ENCODE peak calls at places on chromosomes 11 and 22, in eight cellular contexts. M, G, Q, I, X, E, O and A are unnamed samples.

GRCh38 chr11:69647761-69648497 is 7.0 kb downstream of the CCND1 start:
- DNase-seq in E (no peak), Q (no peak), O (no peak), X (peak; percentile 60), I (no peak), G (no peak), M (peak; percentile 81), A (no peak)

GRCh38 chr11:118522571-118523072 is 4.7 kb upstream of the TTC36 start:
- DNase-seq in G (no peak), Q (no peak), I (no peak), M (no peak), X (no peak), E (peak; percentile 26), O (peak; percentile 55), A (no peak)

GRCh38 chr11:121555172-121555571 is 102.4 kb upstream of the SORL1-AS1 start:
- DNase-seq in G (no peak), O (no peak), I (no peak), Q (no peak), X (no peak), E (no peak), M (no peak), A (no peak)

GRCh38 chr11:69964247-69964643 is 113.9 kb upstream of the ANO1 start:
- DNase-seq in I (no peak), G (no peak), X (no peak), O (no peak), Q (no peak), M (no peak), E (no peak), A (no peak)

GRCh38 chr22:23305922-23306374 is 125.6 kb downstream of the BCR start:
- DNase-seq in E (peak; percentile 75), Q (peak; percentile 62), O (no peak), M (peak; percentile 58), G (no peak), X (peak; percentile 88), I (no peak), A (no peak)

GRCh38 chr11:77633856-77634425 is 3.7 kb downstream of the CLNS1A start:
- DNase-seq in Q (peak; percentile 58), O (no peak), E (no peak), G (peak; percentile 37), I (no peak), M (no peak), X (no peak), A (no peak)

GRCh38 chr11:10019906-10020682 is 273.9 kb downstream of the SBF2 start:
- DNase-seq in O (no peak), G (no peak), Q (no peak), I (no peak), X (no peak), M (no peak), E (no peak), A (no peak)

GRCh38 chr11:76623171-76623883 is 47.2 kb downstream of the LRRC32 start:
- DNase-seq in I (no peak), X (no peak), G (no peak), E (peak; percentile 36), Q (no peak), O (no peak), M (no peak), A (no peak)

GRCh38 chr11:35030716-35031213 is 108.2 kb upstream of the CD44 start:
- DNase-seq in O (no peak), G (peak; percentile 71), E (peak; percentile 95), X (peak; percentile 68), M (no peak), Q (no peak), I (peak; percentile 87), A (peak; percentile 75)

GRCh38 chr11:35013514-35014191 is 97.2 kb downstream of the PDHX start:
- DNase-seq in M (no peak), O (peak; percentile 20), I (no peak), E (peak; percentile 48), X (no peak), G (no peak), Q (no peak), A (no peak)

GRCh38 chr11:76120513-76121081 is 85.7 kb downstream of the WNT11 start:
- DNase-seq in G (no peak), O (peak; percentile 63), M (no peak), Q (no peak), I (no peak), X (no peak), E (no peak), A (no peak)

GRCh38 chr11:66845876-66846212 is 2.6 kb downstream of the RCE1 start:
- DNase-seq in O (no peak), M (peak; percentile 27), X (no peak), G (no peak), Q (no peak), E (no peak), I (no peak), A (no peak)

GRCh38 chr11:19244621-19245020 is 3.9 kb upstream of the E2F8 start:
- DNase-seq in G (no peak), X (no peak), E (no peak), I (no peak), M (no peak), Q (no peak), O (no peak), A (peak; percentile 77)

GRCh38 chr11:134659882-134660281 is 247.8 kb upstream of the B3GAT1 start:
- DNase-seq in X (no peak), G (no peak), Q (no peak), M (no peak), O (no peak), I (no peak), E (no peak), A (no peak)

GRCh38 chr11:80815752-80816453 is 1375.1 kb upstream of the TENM4 start:
- DNase-seq in G (no peak), X (no peak), E (no peak), O (no peak), I (no peak), M (no peak), Q (no peak), A (no peak)

GRCh38 chr11:18927550-18928322 is 11.5 kb downstream of the MRGPRX1 start:
- DNase-seq in E (no peak), X (no peak), M (no peak), Q (no peak), G (no peak), O (no peak), I (no peak), A (no peak)

GRCh38 chr11:125304111-125304639 is 139.6 kb downstream of the PKNOX2 start:
- DNase-seq in O (no peak), X (no peak), E (no peak), Q (no peak), I (no peak), G (no peak), M (no peak), A (no peak)

GRCh38 chr11:69316941-69317340 is 23.0 kb downstream of the MYEOV start:
- DNase-seq in G (no peak), X (no peak), I (no peak), E (no peak), Q (no peak), O (no peak), M (peak; percentile 28), A (no peak)

GRCh38 chr22:30212363-30212995 is 34.1 kb downstream of the LIF start:
- DNase-seq in E (peak; percentile 83), I (peak; percentile 93), M (peak; percentile 28), Q (peak; percentile 92), X (no peak), G (peak; percentile 90), O (no peak), A (peak; percentile 82)

GRCh38 chr22:50599816-50600454 is 658 bp upstream of the MAPK8IP2 start:
- DNase-seq in G (no peak), I (no peak), X (peak; percentile 86), M (no peak), E (no peak), Q (no peak), O (peak; percentile 88), A (no peak)

GRCh38 chr11:69499216-69499945 is 17.9 kb downstream of the LINC01488 start:
- DNase-seq in I (no peak), E (no peak), O (no peak), G (peak; percentile 16), X (no peak), M (peak; percentile 41), Q (peak; percentile 39), A (no peak)

GRCh38 chr11:71563401-71563800 is 2.0 kb upstream of the KRTAP5-10 start:
- DNase-seq in G (no peak), Q (no peak), I (peak; percentile 51), O (peak; percentile 65), M (no peak), X (no peak), E (peak; percentile 80), A (no peak)
- TF ChIP-seq CTCF in G (peak; percentile 24), Q (no peak), I (peak; percentile 68), O (peak; percentile 64), M (peak; percentile 57), X (peak; percentile 36), E (peak; percentile 70), A (peak; percentile 43)

GRCh38 chr11:16001899-16002426 is 354.4 kb downstream of the SOX6 start:
- DNase-seq in Q (peak; percentile 48), M (no peak), E (peak; percentile 83), G (peak; percentile 34), I (peak; percentile 10), X (no peak), O (peak; percentile 62), A (peak; percentile 19)
- TF ChIP-seq CTCF in Q (no peak), M (peak; percentile 40), E (no peak), G (no peak), I (no peak), X (no peak), O (no peak), A (no peak)

DNA sequence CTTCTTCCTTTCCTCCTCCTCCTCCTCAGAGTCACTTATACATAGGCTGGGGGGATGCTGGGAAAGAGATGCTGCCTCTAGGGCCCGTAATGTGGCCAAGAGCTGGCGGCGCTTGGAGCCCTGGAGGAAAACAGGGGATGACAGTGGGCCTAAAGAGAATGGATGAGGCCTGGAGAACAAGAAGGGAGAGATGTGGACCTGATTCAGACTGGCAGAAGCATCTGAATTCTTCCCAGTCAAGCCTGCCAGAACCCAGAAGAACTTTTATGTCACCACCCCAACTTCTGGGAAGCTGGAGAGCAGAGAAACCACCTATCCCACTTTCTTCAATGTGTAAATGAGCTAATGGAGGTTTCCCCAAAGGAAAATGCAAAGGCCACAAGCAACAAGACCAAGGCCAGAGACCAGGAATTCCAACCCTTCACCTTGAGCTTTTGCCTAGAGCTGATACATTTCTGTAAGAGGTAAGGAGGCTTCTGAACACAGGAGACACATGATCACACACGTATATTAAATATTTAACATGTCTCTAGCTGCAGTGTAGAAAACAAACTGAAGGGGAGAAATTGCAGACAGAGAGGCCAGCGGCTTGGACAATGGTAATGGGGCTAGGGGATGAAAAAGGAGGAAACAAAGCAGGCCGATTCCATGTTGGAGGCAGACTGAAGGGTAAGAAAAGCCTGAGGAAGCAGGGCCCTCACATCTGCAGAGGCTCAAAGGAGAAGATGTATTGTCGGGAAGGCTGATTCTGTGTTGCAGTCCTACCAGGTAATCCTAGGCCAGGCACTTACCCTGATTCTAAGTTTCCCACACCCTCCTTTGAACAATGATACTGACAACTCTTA is 1.1 kb downstream of the RRP8 start:
- DNase-seq in X (no peak), G (no peak), M (no peak), O (peak; percentile 16), I (no peak), E (no peak), Q (no peak), A (no peak)
- TF ChIP-seq CTCF in X (no peak), G (no peak), M (no peak), O (no peak), I (no peak), E (no peak), Q (no peak), A (no peak)

DNA sequence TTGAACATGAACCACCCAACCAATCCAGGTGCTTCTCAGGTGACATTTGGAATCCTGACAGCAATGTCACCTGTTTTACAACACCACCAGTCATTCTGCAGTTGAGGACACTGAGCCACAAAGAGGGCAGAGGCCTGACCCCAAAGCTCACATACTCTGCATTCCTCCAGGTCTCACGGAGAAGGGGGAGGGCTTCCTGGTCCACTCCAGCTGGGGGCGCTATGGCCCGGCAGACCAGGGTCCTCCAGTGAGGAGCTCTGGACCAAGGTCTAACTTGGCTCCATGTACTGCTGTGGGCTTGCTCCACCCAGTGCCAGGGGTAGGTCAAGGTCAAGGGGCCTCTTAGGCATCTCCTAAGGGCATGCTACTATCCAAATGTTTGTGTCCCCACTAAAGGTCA is 1.5 kb upstream of the PNPLA3 start:
- DNase-seq in X (no peak), M (no peak), E (no peak), O (peak; percentile 24), G (no peak), Q (no peak), I (no peak), A (no peak)
- TF ChIP-seq CTCF in X (no peak), M (peak; percentile 28), E (peak; percentile 66), O (peak; percentile 36), G (no peak), Q (no peak), I (peak; percentile 43), A (no peak)